ENCODE peak calls at places on chromosomes 5 and 9, in five cellular contexts. M is Right ventricle myocardium inferior, I is WERI-Rb-1, A is epithelial cell of esophagus, Y is tibial artery. Z is an unnamed sample.

GRCh38 chr5:98581416-98581999 is 192.0 kb upstream of the RGMB start:
- DNase-seq in M (no peak), I (no peak), A (no peak), Y (no peak), Z (no peak)

GRCh38 chr9:95156074-95156473 is 161.4 kb downstream of the FANCC start:
- DNase-seq in M (no peak), I (no peak), A (no peak), Y (no peak), Z (no peak)

GRCh38 chr9:24487946-24488345 is 57.8 kb downstream of the IZUMO3 start:
- DNase-seq in M (no peak), I (no peak), A (no peak), Y (no peak), Z (peak)

GRCh38 chr5:138305797-138306196 is 25.8 kb downstream of the CDC25C start:
- DNase-seq in M (no peak), I (no peak), A (peak), Y (no peak), Z (no peak)

GRCh38 chr9:34551751-34552605 is 29.2 kb upstream of the ENHO start:
- DNase-seq in M (peak), I (no peak), A (no peak), Y (peak), Z (no peak)

GRCh38 chr5:66821626-66822429 is 225.6 kb downstream of the MAST4 start:
- DNase-seq in M (no peak), I (no peak), A (peak), Y (no peak), Z (no peak)

GRCh38 chr9:90065001-90065400 is 460.2 kb downstream of the GADD45G start:
- DNase-seq in M (no peak), I (no peak), A (peak), Y (no peak), Z (no peak)

GRCh38 chr9:88816141-88816540 is 175.1 kb upstream of the S1PR3 start:
- DNase-seq in M (no peak), I (no peak), A (no peak), Y (no peak), Z (no peak)

GRCh38 chr5:179307006-179307800 is 38.1 kb downstream of the ADAMTS2 start:
- DNase-seq in M (no peak), I (no peak), A (no peak), Y (peak), Z (no peak)

GRCh38 chr5:126543660-126544059 is 51.4 kb downstream of the ALDH7A1 start:
- DNase-seq in M (no peak), I (no peak), A (no peak), Y (no peak), Z (no peak)